ENCODE peak calls at places on chromosomes 3 and 15, in five cellular contexts. V, M, A, W and E are unnamed samples. For H3K36me3, the result is how much of the 10 kb centered on the place peaks cover.

GRCh38 chr3:72821170-72821781 is 27.0 kb downstream of the SHQ1 start:
- DNase-seq in V (no peak), M (peak), A (no peak), W (no peak), E (peak)

GRCh38 chr15:64314456-64314855 is 41.5 kb downstream of the CSNK1G1 start:
- DNase-seq in V (no peak), M (no peak), A (no peak), W (no peak), E (no peak)

GRCh38 chr3:122742234-122742633 is 51.4 kb downstream of the HSPBAP1 start:
- DNase-seq in V (no peak), M (no peak), A (no peak), W (no peak), E (no peak)

GRCh38 chr3:149450281-149450680 is 24.2 kb upstream of the TM4SF4 start:
- DNase-seq in V (no peak), M (no peak), A (no peak), W (no peak), E (no peak)

GRCh38 chr3:138384971-138385370 is 36.6 kb downstream of the MRAS start:
- DNase-seq in V (no peak), M (no peak), A (no peak), W (no peak), E (no peak)

GRCh38 chr3:190384241-190384863 is 3.6 kb upstream of the CLDN16 start:
- DNase-seq in V (peak), M (peak), A (peak), W (no peak), E (peak)

GRCh38 chr3:127184870-127185216 is 8.1 kb upstream of the PRR23E start:
- DNase-seq in V (no peak), M (no peak), A (no peak), W (no peak), E (no peak)

GRCh38 chr15:71121442-71121841 is 6.2 kb downstream of the THSD4 start:
- DNase-seq in V (no peak), M (no peak), A (no peak), W (no peak), E (no peak)

GRCh38 chr3:4834403-4834866 is 144.8 kb upstream of the BHLHE40 start:
- DNase-seq in V (peak), M (peak), A (no peak), W (no peak), E (peak)

DNA sequence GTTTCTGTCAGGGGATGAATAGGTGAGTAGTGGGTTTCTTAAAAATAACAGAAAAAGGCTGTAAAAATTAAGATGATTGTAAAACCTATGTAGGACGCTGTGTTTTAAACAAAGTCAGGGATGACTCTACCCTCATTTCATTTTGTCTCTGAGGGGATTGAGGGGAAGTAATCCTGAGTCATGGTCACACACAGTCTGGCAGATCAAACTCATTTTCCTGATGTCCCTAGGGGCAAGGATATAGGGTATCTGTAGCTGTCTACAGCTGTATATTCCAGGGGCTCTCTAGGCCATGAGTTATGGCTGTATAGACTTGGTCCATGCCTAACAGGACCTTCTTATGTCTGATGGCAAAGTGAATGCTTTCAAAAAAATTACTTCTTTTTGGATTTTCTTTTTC is 421.1 kb downstream of the PDCD6IP start:
- DNase-seq in V (no peak), M (no peak), A (no peak), W (no peak), E (no peak)
- TF ChIP-seq CTCF in V (no peak), M (no peak), A (no peak), W (no peak), E (no peak)

GRCh38 chr3:177168431-177168830 is 28.9 kb downstream of the TBL1XR1 start:
- DNase-seq in V (no peak), M (no peak), A (no peak), W (no peak), E (no peak)

GRCh38 chr3:177174607-177175006 is 22.7 kb downstream of the TBL1XR1 start:
- DNase-seq in V (no peak), M (no peak), A (no peak), W (no peak), E (no peak)

DNA sequence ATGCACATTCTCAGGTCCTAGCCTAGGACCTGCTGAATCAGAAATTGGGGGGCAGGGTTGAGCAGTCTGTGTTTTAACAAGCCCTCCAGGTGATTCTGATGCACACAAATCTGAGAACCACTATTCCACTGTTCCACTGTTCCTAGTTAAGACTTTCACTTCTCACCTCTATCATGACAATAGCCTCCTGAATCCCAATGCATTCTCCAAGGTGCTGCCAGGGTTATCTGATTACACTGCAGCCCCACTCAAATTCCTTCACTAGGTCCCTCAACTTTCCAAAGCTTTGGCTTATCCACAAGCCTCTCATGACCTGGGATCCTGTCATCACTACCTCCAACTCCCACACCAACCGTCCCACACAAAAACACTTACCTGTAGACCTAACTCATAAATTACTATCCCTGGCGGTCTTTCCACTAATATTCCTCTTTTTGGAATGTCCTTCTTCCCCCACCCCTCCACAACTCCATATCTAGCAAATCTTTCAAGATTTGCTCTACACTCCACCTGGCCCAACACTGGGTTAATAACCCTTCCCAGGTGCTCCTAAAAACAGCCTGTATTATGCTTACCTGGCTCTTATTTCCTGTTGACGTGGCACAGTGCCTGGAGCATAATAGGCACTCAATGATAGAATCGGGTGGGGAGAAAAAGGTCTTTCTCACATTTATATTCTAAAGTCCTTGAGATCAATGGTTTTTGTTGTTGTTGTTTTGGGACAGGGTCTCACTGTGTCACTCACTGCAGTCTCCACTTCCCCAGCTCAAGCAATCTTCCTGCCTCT is 27.2 kb downstream of the TBL1XR1 start:
- DNase-seq in V (no peak), M (no peak), A (no peak), W (no peak), E (no peak)
- H3K36me3 ChIP-seq in V (under half), M (under half), A (under half), W (under half), E (under half)

GRCh38 chr3:87227104-87227834 is at the start of gene CHMP2B:
- DNase-seq in V (peak), M (peak), A (peak), W (peak), E (peak)

GRCh38 chr3:87227835-87228144 is 681 bp downstream of the CHMP2B start:
- DNase-seq in V (no peak), M (no peak), A (no peak), W (no peak), E (no peak)

GRCh38 chr3:87225659-87226058 is 1.4 kb upstream of the CHMP2B start:
- DNase-seq in V (no peak), M (no peak), A (peak), W (no peak), E (no peak)

GRCh38 chr3:87229113-87229512 is 2.0 kb downstream of the CHMP2B start:
- DNase-seq in V (no peak), M (no peak), A (no peak), W (no peak), E (no peak)

DNA sequence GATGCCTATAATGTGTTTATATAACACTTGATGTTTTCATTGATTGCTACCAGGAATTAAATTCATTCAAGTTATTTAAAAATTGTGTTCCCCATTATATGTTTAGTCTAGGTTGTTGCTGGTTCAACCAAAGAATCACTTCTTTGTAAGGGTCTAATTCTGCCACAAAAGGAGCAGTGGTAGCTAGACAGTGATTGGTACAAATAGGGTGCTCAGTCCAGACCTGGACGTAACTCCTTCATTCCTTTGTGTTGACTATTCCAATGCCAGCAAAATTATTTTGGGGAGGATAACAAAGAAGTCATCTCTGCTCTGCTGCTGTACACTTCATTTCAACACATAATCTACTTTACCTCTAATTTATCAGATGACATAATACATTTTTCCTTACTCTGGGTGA is 1.2 kb downstream of the CHMP2B start:
- DNase-seq in V (no peak), M (no peak), A (no peak), W (no peak), E (no peak)
- H3K4me3 ChIP-seq in V (peak), M (peak), A (peak), W (peak), E (no peak)

GRCh38 chr3:54999159-54999558 is 71.3 kb upstream of the LRTM1 start:
- DNase-seq in V (no peak), M (no peak), A (no peak), W (no peak), E (no peak)
- TF ChIP-seq CTCF in V (no peak), M (no peak), A (no peak), W (no peak), E (no peak)

DNA sequence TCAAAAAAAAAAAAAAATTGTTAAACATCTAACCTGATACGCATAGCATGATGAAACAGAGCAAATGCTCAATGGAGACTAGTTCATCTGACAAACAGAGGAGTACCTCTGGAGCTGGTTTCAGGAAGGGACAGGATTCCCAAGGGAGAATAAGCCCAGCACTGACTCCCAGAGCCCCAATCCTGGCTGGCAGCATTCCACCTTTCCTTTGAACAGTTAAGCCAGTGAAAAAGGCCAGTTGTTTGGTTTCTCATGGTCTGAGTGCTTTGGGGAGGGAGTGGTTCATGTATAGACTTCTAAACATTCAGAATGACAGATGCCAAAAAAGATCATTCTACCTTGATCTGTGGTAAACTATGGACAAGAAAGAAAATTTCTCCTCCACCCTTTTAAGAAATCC is 277.9 kb upstream of the RARB start:
- DNase-seq in V (no peak), M (no peak), A (no peak), W (no peak), E (no peak)
- H3K36me3 ChIP-seq in V (under half), M (under half), A (under half), W (under half), E (under half)

GRCh38 chr15:60002528-60003218 is 1.4 kb upstream of the FOXB1 start:
- DNase-seq in V (no peak), M (no peak), A (no peak), W (no peak), E (no peak)
- H3K4me3 ChIP-seq in V (no peak), M (no peak), A (no peak), W (no peak), E (no peak)

DNA sequence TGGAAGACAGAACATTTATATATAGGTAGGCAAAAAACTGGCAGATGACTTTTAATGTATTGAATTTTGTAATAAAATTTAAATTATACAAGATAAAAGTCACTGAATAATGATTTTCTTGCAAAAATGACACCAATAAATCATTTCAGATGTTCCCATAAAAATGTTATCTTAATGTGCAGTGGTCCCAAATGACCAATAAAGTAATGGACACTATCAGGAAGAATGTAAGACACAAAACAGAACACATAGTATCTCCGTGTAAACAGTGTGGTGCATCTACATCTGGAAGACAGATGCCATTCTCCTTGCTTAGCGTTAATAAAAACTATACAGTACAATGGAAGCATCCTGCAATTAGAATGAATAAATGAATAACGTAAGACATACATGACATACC is 41.5 kb downstream of the FGF7 start:
- DNase-seq in V (no peak), M (no peak), A (no peak), W (no peak), E (no peak)
- TF ChIP-seq CTCF in V (no peak), M (no peak), A (no peak), W (no peak), E (no peak)

GRCh38 chr15:44550734-44551133 is 13.8 kb downstream of the EIF3J start:
- DNase-seq in V (no peak), M (peak), A (no peak), W (no peak), E (no peak)

GRCh38 chr15:44550256-44550655 is 13.3 kb downstream of the EIF3J start:
- DNase-seq in V (no peak), M (no peak), A (no peak), W (no peak), E (no peak)

DNA sequence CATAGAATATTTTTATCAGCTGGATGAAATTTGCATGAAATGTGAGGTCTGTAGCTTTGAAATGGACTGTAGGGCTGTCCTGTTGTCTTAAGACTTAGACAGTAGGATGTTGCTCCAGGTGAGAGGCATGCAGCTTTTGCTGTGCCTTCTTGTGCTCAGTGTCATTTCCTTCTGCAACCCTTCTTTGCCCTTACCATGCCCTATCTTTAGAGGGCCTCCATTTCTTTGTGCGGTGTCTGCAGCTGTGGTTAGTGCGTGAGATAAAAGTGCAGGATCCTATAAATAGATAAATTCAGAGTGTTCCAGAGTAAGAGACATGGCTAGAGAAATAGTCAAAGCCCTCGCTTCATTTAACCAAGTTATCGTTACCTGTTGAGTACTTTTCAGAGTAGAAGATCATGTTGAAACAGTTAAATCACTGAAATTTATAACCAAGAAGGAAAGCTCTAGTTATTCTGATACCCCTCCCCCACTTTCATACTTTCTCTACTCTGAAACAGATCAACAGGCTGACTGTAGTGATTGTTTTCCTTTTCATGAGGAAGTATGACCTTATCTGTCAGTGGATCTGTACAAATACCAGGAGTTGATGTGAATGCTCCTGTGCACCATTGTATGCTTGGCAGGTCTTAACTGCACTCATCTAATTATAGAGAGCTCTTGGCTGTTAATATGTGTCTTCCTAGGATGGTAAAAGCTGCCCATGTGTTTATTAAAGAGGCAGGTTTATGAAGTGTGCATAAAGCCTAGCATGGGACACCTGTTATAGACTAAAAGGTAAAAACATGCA is 18.2 kb downstream of the EIF3J start:
- DNase-seq in V (no peak), M (no peak), A (no peak), W (no peak), E (no peak)
- H3K36me3 ChIP-seq in V (half or more), M (half or more), A (under half), W (half or more), E (under half)